ENCODE peak calls at places on chromosomes 2 and 18, in five cellular contexts. One of them, this sample, is unnamed.
A peak's percentile ranks its signal among the peaks of the same experiment; 100 is the strongest.

GRCh38 chr18:31983976-31984375 is 34.6 kb upstream of the RNF125 start:
- DNase-seq in NB4: no peak
- DNase-seq in AG04450: no peak
- DNase-seq in spleen: no peak
- DNase-seq in Peyer's patch: no peak
- DNase-seq in this sample: no peak

GRCh38 chr18:55251186-55251995 is 292.1 kb upstream of the CCDC68 start:
- DNase-seq in NB4: no peak
- DNase-seq in AG04450: no peak
- DNase-seq in Peyer's patch: no peak
- DNase-seq in spleen: no peak
- DNase-seq in this sample: no peak

GRCh38 chr2:240244543-240244942 is 104.1 kb upstream of the OTOS start:
- DNase-seq in spleen: no peak
- DNase-seq in Peyer's patch: peak; percentile 32
- DNase-seq in AG04450: no peak
- DNase-seq in NB4: no peak
- DNase-seq in this sample: no peak

GRCh38 chr18:44579745-44580144 is 100.9 kb upstream of the SETBP1 start:
- DNase-seq in spleen: no peak
- DNase-seq in AG04450: no peak
- DNase-seq in NB4: no peak
- DNase-seq in Peyer's patch: no peak
- DNase-seq in this sample: no peak

GRCh38 chr2:150477347-150477746 is 10.1 kb downstream of the RND3 start:
- DNase-seq in AG04450: no peak
- DNase-seq in spleen: no peak
- DNase-seq in NB4: no peak
- DNase-seq in Peyer's patch: peak; percentile 54
- DNase-seq in this sample: no peak

GRCh38 chr2:234289789-234290188 is 207.1 kb downstream of the ARL4C start:
- DNase-seq in spleen: no peak
- DNase-seq in AG04450: peak; percentile 73
- DNase-seq in NB4: peak; percentile 12
- DNase-seq in Peyer's patch: no peak
- DNase-seq in this sample: no peak

GRCh38 chr18:50429207-50429948 is 54.5 kb downstream of the SKA1 start:
- DNase-seq in spleen: no peak
- DNase-seq in Peyer's patch: no peak
- DNase-seq in AG04450: no peak
- DNase-seq in NB4: peak; percentile 34
- DNase-seq in this sample: no peak

GRCh38 chr2:238570391-238570790 is 143.7 kb downstream of the ASB1 start:
- DNase-seq in AG04450: no peak
- DNase-seq in spleen: peak; percentile 47
- DNase-seq in Peyer's patch: no peak
- DNase-seq in NB4: no peak
- DNase-seq in this sample: no peak

GRCh38 chr18:57915848-57916596 is 112.9 kb upstream of the ATP8B1 start:
- DNase-seq in AG04450: no peak
- DNase-seq in spleen: no peak
- DNase-seq in Peyer's patch: peak; percentile 52
- DNase-seq in NB4: no peak
- DNase-seq in this sample: no peak

GRCh38 chr18:77461062-77461693 is 211.5 kb downstream of the GALR1 start:
- DNase-seq in NB4: no peak
- DNase-seq in AG04450: no peak
- DNase-seq in Peyer's patch: no peak
- DNase-seq in spleen: no peak
- DNase-seq in this sample: no peak

GRCh38 chr2:193476171-193476800 is 1281.6 kb upstream of the TMEFF2 start:
- DNase-seq in NB4: no peak
- DNase-seq in AG04450: no peak
- DNase-seq in spleen: no peak
- DNase-seq in Peyer's patch: no peak
- DNase-seq in this sample: no peak

GRCh38 chr2:234588054-234588430 is 91.2 kb upstream of the ARL4C start:
- DNase-seq in Peyer's patch: no peak
- DNase-seq in AG04450: no peak
- DNase-seq in NB4: no peak
- DNase-seq in spleen: no peak
- DNase-seq in this sample: no peak

GRCh38 chr2:225025917-225026571 is 16.2 kb downstream of the DOCK10 start:
- DNase-seq in spleen: no peak
- DNase-seq in NB4: peak; percentile 89
- DNase-seq in AG04450: no peak
- DNase-seq in Peyer's patch: no peak
- DNase-seq in this sample: peak; percentile 65

GRCh38 chr18:11500153-11501122 is 109.0 kb upstream of the SLC35G4 start:
- DNase-seq in AG04450: peak; percentile 91
- DNase-seq in spleen: no peak
- DNase-seq in NB4: peak; percentile 59
- DNase-seq in Peyer's patch: no peak
- DNase-seq in this sample: peak; percentile 85

GRCh38 chr2:19801367-19802087 is 100.3 kb downstream of the TTC32 start:
- DNase-seq in spleen: no peak
- DNase-seq in NB4: no peak
- DNase-seq in AG04450: peak; percentile 94
- DNase-seq in Peyer's patch: no peak
- DNase-seq in this sample: peak; percentile 88

GRCh38 chr2:17557596-17557995 is 17.1 kb downstream of the VSNL1 start:
- DNase-seq in AG04450: no peak
- DNase-seq in Peyer's patch: no peak
- DNase-seq in NB4: no peak
- DNase-seq in spleen: no peak
- DNase-seq in this sample: no peak

DNA sequence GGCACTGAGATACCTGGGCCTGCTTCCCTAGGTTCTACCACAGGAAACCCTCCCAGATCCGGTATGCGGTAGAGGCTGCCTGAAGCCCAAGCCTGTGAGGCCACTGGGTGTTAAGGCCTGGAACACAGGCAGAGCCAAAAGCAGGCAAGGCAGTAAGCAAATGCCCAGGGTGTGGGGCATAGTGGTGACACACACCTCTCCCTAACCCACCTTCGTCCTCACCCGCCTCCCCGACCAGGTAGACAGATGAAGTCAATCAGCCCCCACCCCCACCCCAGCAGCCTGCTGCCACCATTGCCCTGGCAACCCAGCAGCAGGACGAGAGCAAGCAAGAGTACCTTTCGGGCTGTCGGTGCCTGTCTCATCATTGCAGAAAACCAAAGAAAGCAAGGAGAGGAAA is 6.1 kb downstream of the DCTN1 start:
- DNase-seq in spleen: no peak
- DNase-seq in NB4: no peak
- DNase-seq in AG04450: no peak
- DNase-seq in Peyer's patch: no peak
- DNase-seq in this sample: no peak
- H3K4me3 ChIP-seq in spleen: no peak overlapping the region
- H3K4me3 ChIP-seq in NB4: no peak overlapping the region
- H3K4me3 ChIP-seq in AG04450: no peak overlapping the region
- H3K4me3 ChIP-seq in Peyer's patch: no peak overlapping the region
- H3K4me3 ChIP-seq in this sample: no peak overlapping the region

GRCh38 chr2:85602476-85603234 is at the start of gene TMEM150A:
- DNase-seq in AG04450: peak; percentile 44
- DNase-seq in NB4: peak; percentile 96
- DNase-seq in spleen: peak; percentile 99
- DNase-seq in Peyer's patch: peak; percentile 96
- DNase-seq in this sample: no peak
- TF ChIP-seq CTCF in AG04450: peak; percentile 36
- TF ChIP-seq CTCF in NB4: no peak
- TF ChIP-seq CTCF in spleen: peak; percentile 60
- TF ChIP-seq CTCF in Peyer's patch: peak; percentile 44
- TF ChIP-seq CTCF in this sample: peak; percentile 62

DNA sequence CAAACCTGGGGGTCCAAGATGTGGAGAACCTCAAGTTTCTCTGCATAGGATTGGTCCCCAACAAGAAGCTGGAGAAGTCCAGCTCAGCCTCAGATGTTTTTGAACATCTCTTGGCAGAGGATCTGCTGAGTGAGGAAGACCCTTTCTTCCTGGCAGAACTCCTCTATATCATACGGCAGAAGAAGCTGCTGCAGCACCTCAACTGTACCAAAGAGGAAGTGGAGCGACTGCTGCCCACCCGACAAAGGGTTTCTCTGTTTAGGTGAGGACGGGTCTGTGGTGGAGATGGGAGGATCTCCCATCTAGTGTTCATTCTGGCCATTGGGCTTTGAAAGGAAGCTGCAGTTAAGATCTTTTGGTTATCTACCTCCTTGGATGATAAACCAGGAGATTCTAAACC is 2.9 kb downstream of the CASP10 start:
- DNase-seq in AG04450: no peak
- DNase-seq in NB4: peak; percentile 34
- DNase-seq in spleen: no peak
- DNase-seq in Peyer's patch: no peak
- DNase-seq in this sample: no peak
- H3K4me3 ChIP-seq in AG04450: no peak overlapping the region
- H3K4me3 ChIP-seq in NB4: no peak overlapping the region
- H3K4me3 ChIP-seq in spleen: no peak overlapping the region
- H3K4me3 ChIP-seq in Peyer's patch: no peak overlapping the region
- H3K4me3 ChIP-seq in this sample: no peak overlapping the region

GRCh38 chr18:27007880-27008279 is 142.4 kb upstream of the AQP4 start:
- DNase-seq in AG04450: no peak
- DNase-seq in spleen: no peak
- DNase-seq in NB4: no peak
- DNase-seq in Peyer's patch: no peak
- DNase-seq in this sample: no peak

GRCh38 chr18:27005589-27005988 is 140.1 kb upstream of the AQP4 start:
- DNase-seq in spleen: no peak
- DNase-seq in NB4: peak; percentile 31
- DNase-seq in Peyer's patch: no peak
- DNase-seq in AG04450: no peak
- DNase-seq in this sample: no peak

GRCh38 chr18:26999797-27000196 is 134.3 kb upstream of the AQP4 start:
- DNase-seq in NB4: no peak
- DNase-seq in spleen: no peak
- DNase-seq in Peyer's patch: no peak
- DNase-seq in AG04450: no peak
- DNase-seq in this sample: no peak

GRCh38 chr18:27008575-27008974 is 143.1 kb upstream of the AQP4 start:
- DNase-seq in NB4: no peak
- DNase-seq in AG04450: no peak
- DNase-seq in spleen: no peak
- DNase-seq in Peyer's patch: no peak
- DNase-seq in this sample: no peak

GRCh38 chr18:27004056-27004829 is 138.7 kb upstream of the AQP4 start:
- DNase-seq in AG04450: no peak
- DNase-seq in Peyer's patch: no peak
- DNase-seq in NB4: peak; percentile 15
- DNase-seq in spleen: no peak
- DNase-seq in this sample: no peak
- TF ChIP-seq CTCF in AG04450: no peak
- TF ChIP-seq CTCF in Peyer's patch: no peak
- TF ChIP-seq CTCF in NB4: peak; percentile 15
- TF ChIP-seq CTCF in spleen: peak; percentile 18
- TF ChIP-seq CTCF in this sample: no peak

GRCh38 chr18:3742541-3742940 is 292.6 kb downstream of the TGIF1 start:
- DNase-seq in AG04450: no peak
- DNase-seq in spleen: no peak
- DNase-seq in Peyer's patch: no peak
- DNase-seq in NB4: no peak
- DNase-seq in this sample: no peak
- H3K4me3 ChIP-seq in AG04450: no peak overlapping the region
- H3K4me3 ChIP-seq in spleen: no peak overlapping the region
- H3K4me3 ChIP-seq in Peyer's patch: no peak overlapping the region
- H3K4me3 ChIP-seq in NB4: no peak overlapping the region
- H3K4me3 ChIP-seq in this sample: no peak overlapping the region

This sample was measured in AG04449.